ENCODE peak calls at places on chromosomes 12 and 14, in four cellular contexts. One of them, this sample, is unnamed. For H3K4me1, the result is how much of the 10 kb centered on the place peaks cover.

GRCh38 chr12:56321027-56321426 is 5.2 kb upstream of the CNPY2 start:
- DNase-seq in breast epithelium: no peak
- DNase-seq in foreskin keratinocyte: no peak
- DNase-seq in K562: no peak
- DNase-seq in this sample: no peak

GRCh38 chr12:62021808-62022207 is 238.4 kb upstream of the USP15 start:
- DNase-seq in foreskin keratinocyte: no peak
- DNase-seq in breast epithelium: no peak
- DNase-seq in K562: no peak
- DNase-seq in this sample: no peak

GRCh38 chr12:45912774-45913173 is 77.6 kb downstream of the SCAF11 start:
- DNase-seq in K562: no peak
- DNase-seq in foreskin keratinocyte: no peak
- DNase-seq in breast epithelium: no peak
- DNase-seq in this sample: no peak

GRCh38 chr12:132952371-132953162 is 3.5 kb downstream of the ZNF605 start:
- DNase-seq in foreskin keratinocyte: no peak
- DNase-seq in breast epithelium: no peak
- DNase-seq in K562: no peak
- DNase-seq in this sample: no peak

GRCh38 chr14:91858536-91859275 is 8.6 kb downstream of the TC2N start:
- DNase-seq in foreskin keratinocyte: no peak
- DNase-seq in K562: peak
- DNase-seq in breast epithelium: no peak
- DNase-seq in this sample: peak

GRCh38 chr14:96126339-96126770 is 78.3 kb upstream of the BDKRB2 start:
- DNase-seq in K562: no peak
- DNase-seq in breast epithelium: no peak
- DNase-seq in foreskin keratinocyte: no peak
- DNase-seq in this sample: no peak

GRCh38 chr12:90015228-90015627 is 306.6 kb upstream of the ATP2B1 start:
- DNase-seq in K562: no peak
- DNase-seq in foreskin keratinocyte: peak
- DNase-seq in breast epithelium: no peak
- DNase-seq in this sample: no peak

GRCh38 chr12:12004524-12004923 is 66.2 kb upstream of the BCL2L14 start:
- DNase-seq in foreskin keratinocyte: no peak
- DNase-seq in K562: no peak
- DNase-seq in breast epithelium: no peak
- DNase-seq in this sample: no peak

GRCh38 chr12:114163766-114164165 is 197.6 kb upstream of the RBM19 start:
- DNase-seq in breast epithelium: no peak
- DNase-seq in foreskin keratinocyte: peak
- DNase-seq in K562: no peak
- DNase-seq in this sample: no peak

GRCh38 chr12:66500094-66500493 is 178.8 kb downstream of the GRIP1 start:
- DNase-seq in breast epithelium: no peak
- DNase-seq in foreskin keratinocyte: no peak
- DNase-seq in K562: no peak
- DNase-seq in this sample: no peak

GRCh38 chr14:94303111-94303510 is 10.0 kb upstream of the SERPINA10 start:
- DNase-seq in K562: no peak
- DNase-seq in breast epithelium: no peak
- DNase-seq in foreskin keratinocyte: no peak
- DNase-seq in this sample: no peak

GRCh38 chr12:96249196-96250118 is 55.3 kb downstream of the ELK3 start:
- DNase-seq in breast epithelium: no peak
- DNase-seq in K562: no peak
- DNase-seq in foreskin keratinocyte: no peak
- DNase-seq in this sample: no peak

GRCh38 chr12:26845057-26845666 is 12.2 kb upstream of the ITPR2 start:
- DNase-seq in breast epithelium: peak
- DNase-seq in foreskin keratinocyte: no peak
- DNase-seq in K562: no peak
- DNase-seq in this sample: no peak

GRCh38 chr14:72649603-72650227 is 244.2 kb downstream of the DPF3 start:
- DNase-seq in foreskin keratinocyte: no peak
- DNase-seq in K562: no peak
- DNase-seq in breast epithelium: no peak
- DNase-seq in this sample: no peak

GRCh38 chr14:89033756-89034155 is 209.3 kb downstream of the TTC8 start:
- DNase-seq in breast epithelium: no peak
- DNase-seq in foreskin keratinocyte: no peak
- DNase-seq in K562: no peak
- DNase-seq in this sample: no peak

GRCh38 chr12:26126340-26127284 is 1.8 kb upstream of the BHLHE41 start:
- DNase-seq in foreskin keratinocyte: peak
- DNase-seq in K562: peak
- DNase-seq in breast epithelium: peak
- DNase-seq in this sample: peak

DNA sequence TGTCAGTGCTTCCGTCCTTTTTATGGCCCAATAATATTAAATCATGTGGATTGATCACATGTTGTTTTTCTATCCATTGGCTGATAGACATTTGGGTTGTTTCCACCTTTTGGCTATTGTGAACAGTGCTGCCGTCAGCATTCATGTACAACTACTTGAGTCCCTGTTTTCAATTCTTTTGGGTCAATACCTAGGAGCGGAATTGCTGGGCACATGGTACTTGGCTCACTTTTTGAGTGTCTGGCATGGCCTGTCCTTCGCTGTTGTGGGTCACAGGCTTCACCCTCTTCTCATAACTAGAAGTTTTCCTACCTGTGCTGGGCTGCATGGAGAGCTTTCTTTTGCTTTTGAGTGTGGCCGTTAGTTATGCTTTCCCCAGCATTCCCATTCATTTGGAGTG is 72.7 kb downstream of the DNAH10 start:
- DNase-seq in breast epithelium: no peak
- DNase-seq in K562: no peak
- DNase-seq in foreskin keratinocyte: no peak
- DNase-seq in this sample: no peak
- H3K27ac ChIP-seq in breast epithelium: no peak
- H3K27ac ChIP-seq in K562: no peak
- H3K27ac ChIP-seq in foreskin keratinocyte: no peak
- H3K27ac ChIP-seq in this sample: no peak

DNA sequence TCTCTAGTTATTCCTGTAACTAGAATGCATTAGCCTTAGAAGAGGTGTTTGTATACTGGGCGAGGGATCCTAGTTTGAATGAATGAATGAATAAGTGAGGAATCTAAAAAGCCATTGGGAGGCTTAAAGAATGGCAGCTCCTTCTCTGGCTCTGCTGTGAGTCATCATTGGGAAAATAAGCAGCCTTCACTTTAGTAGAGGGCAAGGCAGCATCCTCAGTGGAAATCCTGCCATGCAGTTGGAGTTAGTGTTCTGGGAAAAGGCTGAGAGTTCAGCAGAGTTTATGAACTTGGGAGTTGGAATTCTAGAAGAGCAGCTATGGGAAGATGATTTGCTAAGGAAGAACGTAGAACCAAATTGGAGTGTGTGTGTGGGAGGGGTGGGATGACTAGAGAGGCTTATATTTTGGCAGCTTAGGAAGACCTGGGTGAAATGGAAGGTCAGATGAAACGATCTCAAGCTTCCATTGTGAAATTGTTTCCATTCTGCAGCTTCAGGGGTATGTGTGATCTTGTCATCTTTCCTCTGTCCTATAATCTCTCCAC is 120.8 kb downstream of the PTCSC3 start:
- DNase-seq in foreskin keratinocyte: no peak
- DNase-seq in K562: no peak
- DNase-seq in breast epithelium: no peak
- DNase-seq in this sample: no peak
- H3K4me1 ChIP-seq in foreskin keratinocyte: under half
- H3K4me1 ChIP-seq in K562: under half
- H3K4me1 ChIP-seq in breast epithelium: under half
- H3K4me1 ChIP-seq in this sample: under half

DNA sequence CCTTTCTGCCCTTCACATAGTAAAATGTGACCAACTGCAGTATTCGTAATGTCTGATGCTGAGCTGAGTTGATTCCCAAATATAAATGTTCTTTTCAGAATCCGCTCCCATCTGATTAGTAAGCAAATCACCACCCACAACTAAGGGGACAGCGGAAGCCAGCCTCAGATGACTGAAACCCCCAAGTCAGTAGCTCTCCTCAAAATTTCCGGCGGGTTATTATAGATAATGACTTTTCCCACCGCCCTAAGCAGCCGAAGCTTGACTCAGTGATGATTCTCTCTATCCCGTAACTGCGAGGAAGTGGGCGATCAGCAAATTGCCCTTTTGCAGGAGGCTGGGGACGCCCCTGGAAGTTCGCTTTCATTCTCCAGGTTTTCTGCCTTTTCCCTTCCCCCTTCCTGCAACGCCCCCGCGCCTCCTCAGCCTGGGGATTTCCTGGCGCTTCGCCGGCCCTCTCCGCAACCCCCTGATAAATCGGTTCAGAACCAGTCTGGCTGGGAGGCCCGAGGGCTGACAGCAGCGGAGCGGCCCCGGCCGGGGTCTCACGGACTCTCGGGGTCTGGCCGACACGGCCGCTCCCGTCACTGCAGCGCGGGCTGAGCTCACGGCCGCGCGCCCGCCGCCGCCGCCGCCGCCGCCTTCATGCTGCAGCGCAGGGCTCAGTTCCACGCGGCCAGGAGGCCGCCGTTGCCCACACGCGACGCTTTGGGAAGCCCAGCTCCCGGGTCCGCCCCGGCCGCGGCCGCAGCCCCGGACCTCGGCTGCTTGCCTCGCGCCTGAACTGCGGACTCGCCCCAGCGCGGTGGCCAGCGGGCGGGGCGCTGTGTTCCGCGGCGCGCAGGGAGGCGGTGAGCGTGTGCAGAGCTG is at the start of gene LRFN5:
- DNase-seq in foreskin keratinocyte: no peak
- DNase-seq in breast epithelium: no peak
- DNase-seq in K562: peak
- DNase-seq in this sample: no peak
- H3K27ac ChIP-seq in foreskin keratinocyte: no peak
- H3K27ac ChIP-seq in breast epithelium: peak
- H3K27ac ChIP-seq in K562: no peak
- H3K27ac ChIP-seq in this sample: no peak

DNA sequence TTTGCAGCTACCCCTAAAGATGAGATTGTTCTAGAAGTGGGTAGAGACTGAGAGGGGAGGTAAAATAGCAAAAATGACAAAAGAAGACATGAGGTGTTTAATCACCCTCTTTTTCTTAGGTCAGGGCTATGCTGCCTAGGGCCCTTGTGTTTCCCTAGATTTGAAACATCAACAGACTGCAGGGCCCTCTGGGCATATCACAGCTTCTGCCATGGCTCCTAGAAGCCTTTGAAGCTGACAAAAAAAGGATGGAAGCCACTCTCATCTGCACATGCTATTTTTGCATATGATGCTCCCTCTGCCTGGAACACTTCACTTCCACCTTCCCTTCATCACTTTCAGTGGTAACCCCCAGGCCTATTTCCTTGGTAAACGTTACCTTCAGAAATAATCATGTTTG is 68.1 kb downstream of the BTG1 start:
- DNase-seq in breast epithelium: no peak
- DNase-seq in K562: no peak
- DNase-seq in foreskin keratinocyte: no peak
- DNase-seq in this sample: no peak
- H3K4me1 ChIP-seq in breast epithelium: under half
- H3K4me1 ChIP-seq in K562: under half
- H3K4me1 ChIP-seq in foreskin keratinocyte: under half
- H3K4me1 ChIP-seq in this sample: under half

GRCh38 chr12:47824198-47824597 is 4.5 kb upstream of the HDAC7 start:
- DNase-seq in foreskin keratinocyte: no peak
- DNase-seq in K562: no peak
- DNase-seq in breast epithelium: no peak
- DNase-seq in this sample: no peak

GRCh38 chr12:47822386-47822785 is 2.7 kb upstream of the HDAC7 start:
- DNase-seq in breast epithelium: no peak
- DNase-seq in K562: no peak
- DNase-seq in foreskin keratinocyte: no peak
- DNase-seq in this sample: no peak

GRCh38 chr12:47821346-47821706 is 1.6 kb upstream of the HDAC7 start:
- DNase-seq in K562: no peak
- DNase-seq in foreskin keratinocyte: no peak
- DNase-seq in breast epithelium: no peak
- DNase-seq in this sample: no peak

GRCh38 chr12:47823422-47824086 is 3.9 kb upstream of the HDAC7 start:
- DNase-seq in K562: no peak
- DNase-seq in breast epithelium: no peak
- DNase-seq in foreskin keratinocyte: no peak
- DNase-seq in this sample: no peak

GRCh38 chr12:47822863-47823262 is 3.2 kb upstream of the HDAC7 start:
- DNase-seq in breast epithelium: no peak
- DNase-seq in foreskin keratinocyte: no peak
- DNase-seq in K562: no peak
- DNase-seq in this sample: no peak
- H3K27ac ChIP-seq in breast epithelium: peak
- H3K27ac ChIP-seq in foreskin keratinocyte: no peak
- H3K27ac ChIP-seq in K562: no peak
- H3K27ac ChIP-seq in this sample: peak